ENCODE peak calls at places on chromosomes 5 and 9, in nine cellular contexts. One of them, this sample, is unnamed.
A peak's percentile ranks its signal among the peaks of the same experiment; 100 is the strongest.

GRCh38 chr5:3531320-3531986 is 64.2 kb upstream of the IRX1 start:
- DNase-seq in heart left ventricle: no peak
- DNase-seq in transverse colon: no peak
- DNase-seq in cardiac fibroblast: no peak
- DNase-seq in lower lobe of right lung: no peak
- DNase-seq in ovary: no peak
- DNase-seq in thoracic aorta: no peak
- DNase-seq in tibial artery: no peak
- DNase-seq in PC-3: no peak
- DNase-seq in this sample: no peak

GRCh38 chr9:134533850-134534585 is 107.6 kb upstream of the COL5A1 start:
- DNase-seq in heart left ventricle: no peak
- DNase-seq in transverse colon: no peak
- DNase-seq in cardiac fibroblast: peak; percentile 55
- DNase-seq in lower lobe of right lung: no peak
- DNase-seq in ovary: no peak
- DNase-seq in thoracic aorta: no peak
- DNase-seq in tibial artery: no peak
- DNase-seq in PC-3: no peak
- DNase-seq in this sample: no peak

GRCh38 chr5:110969502-110969901 is 102.0 kb upstream of the TSLP start:
- DNase-seq in heart left ventricle: no peak
- DNase-seq in transverse colon: no peak
- DNase-seq in cardiac fibroblast: no peak
- DNase-seq in lower lobe of right lung: no peak
- DNase-seq in ovary: no peak
- DNase-seq in thoracic aorta: no peak
- DNase-seq in tibial artery: no peak
- DNase-seq in PC-3: peak; percentile 51
- DNase-seq in this sample: no peak

GRCh38 chr5:62977641-62978040 is 399.0 kb downstream of the LRRC70 start:
- DNase-seq in heart left ventricle: no peak
- DNase-seq in transverse colon: no peak
- DNase-seq in cardiac fibroblast: peak; percentile 4
- DNase-seq in lower lobe of right lung: no peak
- DNase-seq in ovary: no peak
- DNase-seq in thoracic aorta: no peak
- DNase-seq in tibial artery: no peak
- DNase-seq in PC-3: no peak
- DNase-seq in this sample: no peak

GRCh38 chr9:35757527-35758275 is 3.6 kb upstream of the MSMP start:
- DNase-seq in heart left ventricle: peak; percentile 51
- DNase-seq in transverse colon: no peak
- DNase-seq in cardiac fibroblast: no peak
- DNase-seq in lower lobe of right lung: peak; percentile 56
- DNase-seq in ovary: no peak
- DNase-seq in thoracic aorta: no peak
- DNase-seq in tibial artery: peak; percentile 54
- DNase-seq in PC-3: peak; percentile 60
- DNase-seq in this sample: no peak

GRCh38 chr9:23941051-23941450 is 115.0 kb upstream of the ELAVL2 start:
- DNase-seq in heart left ventricle: no peak
- DNase-seq in transverse colon: no peak
- DNase-seq in cardiac fibroblast: no peak
- DNase-seq in lower lobe of right lung: no peak
- DNase-seq in ovary: no peak
- DNase-seq in thoracic aorta: no peak
- DNase-seq in tibial artery: no peak
- DNase-seq in PC-3: no peak
- DNase-seq in this sample: no peak

GRCh38 chr9:77647659-77648457 is at the start of gene GNA14:
- DNase-seq in heart left ventricle: peak; percentile 40
- DNase-seq in transverse colon: peak; percentile 24
- DNase-seq in cardiac fibroblast: peak; percentile 36
- DNase-seq in lower lobe of right lung: no peak
- DNase-seq in ovary: peak; percentile 43
- DNase-seq in thoracic aorta: no peak
- DNase-seq in tibial artery: peak; percentile 33
- DNase-seq in PC-3: no peak
- DNase-seq in this sample: no peak

GRCh38 chr5:126508962-126509279 is 85.7 kb downstream of the GRAMD2B start:
- DNase-seq in heart left ventricle: no peak
- DNase-seq in transverse colon: peak; percentile 29
- DNase-seq in cardiac fibroblast: peak; percentile 82
- DNase-seq in lower lobe of right lung: no peak
- DNase-seq in ovary: peak; percentile 68
- DNase-seq in thoracic aorta: no peak
- DNase-seq in tibial artery: peak; percentile 64
- DNase-seq in PC-3: no peak
- DNase-seq in this sample: no peak

GRCh38 chr5:16534280-16534679 is 68.7 kb upstream of the ZNF622 start:
- DNase-seq in heart left ventricle: peak; percentile 69
- DNase-seq in transverse colon: no peak
- DNase-seq in cardiac fibroblast: no peak
- DNase-seq in lower lobe of right lung: no peak
- DNase-seq in ovary: no peak
- DNase-seq in thoracic aorta: no peak
- DNase-seq in tibial artery: no peak
- DNase-seq in PC-3: no peak
- DNase-seq in this sample: no peak

GRCh38 chr5:151098185-151098813 is 17.5 kb upstream of the TNIP1 start:
- DNase-seq in heart left ventricle: no peak
- DNase-seq in transverse colon: no peak
- DNase-seq in cardiac fibroblast: no peak
- DNase-seq in lower lobe of right lung: no peak
- DNase-seq in ovary: no peak
- DNase-seq in thoracic aorta: no peak
- DNase-seq in tibial artery: no peak
- DNase-seq in PC-3: no peak
- DNase-seq in this sample: no peak

GRCh38 chr5:133321833-133322420 is 270.1 kb downstream of the HSPA4 start:
- DNase-seq in heart left ventricle: no peak
- DNase-seq in transverse colon: no peak
- DNase-seq in cardiac fibroblast: no peak
- DNase-seq in lower lobe of right lung: no peak
- DNase-seq in ovary: no peak
- DNase-seq in thoracic aorta: no peak
- DNase-seq in tibial artery: no peak
- DNase-seq in PC-3: no peak
- DNase-seq in this sample: no peak

GRCh38 chr5:177370488-177371119 is 12.9 kb downstream of the RGS14 start:
- DNase-seq in heart left ventricle: peak; percentile 86
- DNase-seq in transverse colon: peak; percentile 87
- DNase-seq in cardiac fibroblast: peak; percentile 81
- DNase-seq in lower lobe of right lung: peak; percentile 87
- DNase-seq in ovary: peak; percentile 77
- DNase-seq in thoracic aorta: no peak
- DNase-seq in tibial artery: peak; percentile 57
- DNase-seq in PC-3: peak; percentile 94
- DNase-seq in this sample: no peak

GRCh38 chr9:108475813-108476212 is 380.0 kb downstream of the ACTL7B start:
- DNase-seq in heart left ventricle: no peak
- DNase-seq in transverse colon: no peak
- DNase-seq in cardiac fibroblast: no peak
- DNase-seq in lower lobe of right lung: no peak
- DNase-seq in ovary: no peak
- DNase-seq in thoracic aorta: no peak
- DNase-seq in tibial artery: no peak
- DNase-seq in PC-3: peak; percentile 5
- DNase-seq in this sample: no peak

GRCh38 chr5:58294598-58295298 is 165.1 kb downstream of the PLK2 start:
- DNase-seq in heart left ventricle: no peak
- DNase-seq in transverse colon: no peak
- DNase-seq in cardiac fibroblast: peak; percentile 49
- DNase-seq in lower lobe of right lung: no peak
- DNase-seq in ovary: no peak
- DNase-seq in thoracic aorta: no peak
- DNase-seq in tibial artery: no peak
- DNase-seq in PC-3: peak; percentile 57
- DNase-seq in this sample: no peak

GRCh38 chr9:33161589-33162132 is 5.5 kb downstream of the B4GALT1 start:
- DNase-seq in heart left ventricle: no peak
- DNase-seq in transverse colon: peak; percentile 59
- DNase-seq in cardiac fibroblast: no peak
- DNase-seq in lower lobe of right lung: no peak
- DNase-seq in ovary: no peak
- DNase-seq in thoracic aorta: no peak
- DNase-seq in tibial artery: no peak
- DNase-seq in PC-3: peak; percentile 89
- DNase-seq in this sample: no peak

GRCh38 chr9:73121375-73121935 is 30.2 kb upstream of the ANXA1 start:
- DNase-seq in heart left ventricle: no peak
- DNase-seq in transverse colon: no peak
- DNase-seq in cardiac fibroblast: no peak
- DNase-seq in lower lobe of right lung: no peak
- DNase-seq in ovary: no peak
- DNase-seq in thoracic aorta: no peak
- DNase-seq in tibial artery: no peak
- DNase-seq in PC-3: no peak
- DNase-seq in this sample: no peak

GRCh38 chr5:170745481-170746061 is 38.0 kb upstream of the GABRP start:
- DNase-seq in heart left ventricle: peak; percentile 85
- DNase-seq in transverse colon: no peak
- DNase-seq in cardiac fibroblast: peak; percentile 6
- DNase-seq in lower lobe of right lung: peak; percentile 55
- DNase-seq in ovary: no peak
- DNase-seq in thoracic aorta: no peak
- DNase-seq in tibial artery: no peak
- DNase-seq in PC-3: peak; percentile 8
- DNase-seq in this sample: no peak

GRCh38 chr5:138457532-138458275 is 7.6 kb upstream of the EGR1 start:
- DNase-seq in heart left ventricle: no peak
- DNase-seq in transverse colon: no peak
- DNase-seq in cardiac fibroblast: no peak
- DNase-seq in lower lobe of right lung: peak; percentile 30
- DNase-seq in ovary: no peak
- DNase-seq in thoracic aorta: no peak
- DNase-seq in tibial artery: no peak
- DNase-seq in PC-3: no peak
- DNase-seq in this sample: no peak
- H3K4me3 ChIP-seq in heart left ventricle: no peak overlapping the region
- H3K4me3 ChIP-seq in transverse colon: no peak overlapping the region
- H3K4me3 ChIP-seq in cardiac fibroblast: no peak overlapping the region
- H3K4me3 ChIP-seq in lower lobe of right lung: no peak overlapping the region
- H3K4me3 ChIP-seq in ovary: no peak overlapping the region
- H3K4me3 ChIP-seq in thoracic aorta: no peak overlapping the region
- H3K4me3 ChIP-seq in tibial artery: no peak overlapping the region
- H3K4me3 ChIP-seq in PC-3: no peak overlapping the region
- H3K4me3 ChIP-seq in this sample: no peak overlapping the region

DNA sequence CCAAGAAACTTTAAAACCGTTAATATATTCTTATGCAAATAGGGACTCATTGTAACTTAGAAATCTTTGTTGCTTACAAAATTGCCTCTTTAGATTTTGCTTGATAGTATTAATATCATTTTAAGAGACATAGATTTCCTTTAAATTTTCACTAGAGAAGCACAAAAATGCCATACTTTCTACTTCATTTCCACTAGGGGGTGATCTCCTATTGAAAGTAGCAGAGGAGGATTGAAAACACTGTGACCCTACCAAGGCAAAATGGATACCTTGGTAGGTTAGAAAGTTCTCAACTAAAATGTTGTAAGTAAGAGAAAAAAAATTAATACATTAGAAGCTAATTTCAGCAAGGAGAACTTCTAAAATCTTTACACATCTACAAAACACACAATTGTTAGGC is 204.9 kb downstream of the CHSY3 start:
- DNase-seq in heart left ventricle: no peak
- DNase-seq in transverse colon: no peak
- DNase-seq in cardiac fibroblast: peak; percentile 68
- DNase-seq in lower lobe of right lung: no peak
- DNase-seq in ovary: no peak
- DNase-seq in thoracic aorta: no peak
- DNase-seq in tibial artery: no peak
- DNase-seq in PC-3: peak; percentile 61
- DNase-seq in this sample: no peak
- TF ChIP-seq CTCF in heart left ventricle: peak; percentile 61
- TF ChIP-seq CTCF in transverse colon: no peak
- TF ChIP-seq CTCF in cardiac fibroblast: peak; percentile 63
- TF ChIP-seq CTCF in lower lobe of right lung: peak; percentile 55
- TF ChIP-seq CTCF in ovary: no peak
- TF ChIP-seq CTCF in thoracic aorta: peak; percentile 59
- TF ChIP-seq CTCF in tibial artery: peak; percentile 56
- TF ChIP-seq CTCF in PC-3: peak; percentile 80
- TF ChIP-seq CTCF in this sample: peak; percentile 40

DNA sequence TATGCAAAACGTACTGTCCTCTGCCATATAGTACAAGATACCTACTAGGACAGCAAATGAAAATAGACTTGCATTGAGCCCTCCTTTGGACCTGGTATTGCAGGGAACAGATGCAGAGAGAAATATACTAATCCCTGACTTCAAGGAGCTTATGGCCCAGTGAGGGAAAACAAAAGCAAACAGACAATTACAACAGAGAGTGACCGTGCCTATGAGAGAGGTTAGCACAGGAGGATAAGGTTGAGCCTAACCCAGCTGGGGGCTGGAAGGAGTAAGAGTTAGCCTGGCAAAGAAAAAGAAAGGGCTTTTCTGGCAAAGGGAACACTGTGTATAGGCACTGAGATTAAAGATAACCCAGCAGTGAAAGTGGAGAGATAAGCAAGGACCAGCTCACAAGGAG is 5.5 kb downstream of the CDC26 start:
- DNase-seq in heart left ventricle: no peak
- DNase-seq in transverse colon: no peak
- DNase-seq in cardiac fibroblast: no peak
- DNase-seq in lower lobe of right lung: no peak
- DNase-seq in ovary: no peak
- DNase-seq in thoracic aorta: no peak
- DNase-seq in tibial artery: no peak
- DNase-seq in PC-3: no peak
- DNase-seq in this sample: no peak
- H3K4me3 ChIP-seq in heart left ventricle: no peak overlapping the region
- H3K4me3 ChIP-seq in transverse colon: no peak overlapping the region
- H3K4me3 ChIP-seq in cardiac fibroblast: no peak overlapping the region
- H3K4me3 ChIP-seq in lower lobe of right lung: no peak overlapping the region
- H3K4me3 ChIP-seq in ovary: no peak overlapping the region
- H3K4me3 ChIP-seq in thoracic aorta: no peak overlapping the region
- H3K4me3 ChIP-seq in tibial artery: no peak overlapping the region
- H3K4me3 ChIP-seq in PC-3: no peak overlapping the region
- H3K4me3 ChIP-seq in this sample: no peak overlapping the region

GRCh38 chr9:111720170-111720569 is 58.8 kb downstream of the GNG10 start:
- DNase-seq in heart left ventricle: no peak
- DNase-seq in transverse colon: no peak
- DNase-seq in cardiac fibroblast: no peak
- DNase-seq in lower lobe of right lung: no peak
- DNase-seq in ovary: no peak
- DNase-seq in thoracic aorta: no peak
- DNase-seq in tibial artery: no peak
- DNase-seq in PC-3: no peak
- DNase-seq in this sample: no peak
- TF ChIP-seq CTCF in heart left ventricle: no peak
- TF ChIP-seq CTCF in transverse colon: no peak
- TF ChIP-seq CTCF in cardiac fibroblast: no peak
- TF ChIP-seq CTCF in lower lobe of right lung: no peak
- TF ChIP-seq CTCF in ovary: no peak
- TF ChIP-seq CTCF in thoracic aorta: no peak
- TF ChIP-seq CTCF in tibial artery: no peak
- TF ChIP-seq CTCF in PC-3: peak; percentile 33
- TF ChIP-seq CTCF in this sample: no peak

DNA sequence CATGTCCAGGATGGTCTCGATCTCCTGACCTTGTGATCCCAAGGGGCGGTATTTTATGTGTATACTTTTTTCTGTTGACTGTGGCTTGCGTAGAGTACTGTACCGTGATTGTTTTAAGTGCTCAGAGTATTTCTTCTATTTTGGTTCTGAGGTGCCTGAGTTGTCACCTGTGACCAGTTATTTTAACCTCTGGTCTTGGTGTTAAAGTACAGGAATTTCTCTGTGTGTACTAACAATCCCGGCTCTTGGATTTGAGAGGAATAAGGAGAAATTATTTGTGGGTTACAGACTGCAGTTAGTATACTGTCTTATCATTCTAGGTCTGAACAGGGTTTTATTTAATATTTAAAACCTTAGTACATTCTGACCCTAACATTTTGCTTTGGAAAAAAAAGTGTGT is 2.0 kb downstream of the ANKHD1 start:
- DNase-seq in heart left ventricle: no peak
- DNase-seq in transverse colon: no peak
- DNase-seq in cardiac fibroblast: no peak
- DNase-seq in lower lobe of right lung: no peak
- DNase-seq in ovary: no peak
- DNase-seq in thoracic aorta: no peak
- DNase-seq in tibial artery: no peak
- DNase-seq in PC-3: no peak
- DNase-seq in this sample: no peak
- H3K4me3 ChIP-seq in heart left ventricle: no peak overlapping the region
- H3K4me3 ChIP-seq in transverse colon: peak overlapping the region; percentile 90
- H3K4me3 ChIP-seq in cardiac fibroblast: peak overlapping the region; percentile 91
- H3K4me3 ChIP-seq in lower lobe of right lung: peak overlapping the region; percentile 99
- H3K4me3 ChIP-seq in ovary: peak overlapping the region; percentile 100
- H3K4me3 ChIP-seq in thoracic aorta: peak overlapping the region; percentile 88
- H3K4me3 ChIP-seq in tibial artery: peak overlapping the region; percentile 76
- H3K4me3 ChIP-seq in PC-3: peak overlapping the region; percentile 97
- H3K4me3 ChIP-seq in this sample: peak overlapping the region; percentile 4

This sample was measured in AG04449.